ENCODE peak calls at places on chromosomes 13 and 19, in six cellular contexts. U is astrocyte of the cerebellum, P is cardiac fibroblast, C is progenitor cell of endocrine pancreas, A is neural crest cell, K is neural progenitor cell. M is an unnamed sample.
A peak's percentile ranks its signal among the peaks of the same experiment; 100 is the strongest.

GRCh38 chr19:14648506-14648905 is 26.1 kb downstream of the ADGRE3 start:
- DNase-seq in U (no peak), P (no peak), C (no peak), A (no peak), K (no peak), M (no peak)

GRCh38 chr19:50341091-50341564 is 12.0 kb upstream of the KCNC3 start:
- DNase-seq in U (no peak), P (no peak), C (no peak), A (no peak), K (no peak), M (no peak)

GRCh38 chr19:39390759-39391592 is at the start of the genes MED29 and PAF1:
- DNase-seq in U (peak; percentile 99), P (peak; percentile 100), C (peak; percentile 90), A (peak; percentile 83), K (peak; percentile 99), M (peak; percentile 100)

GRCh38 chr13:100529666-100530065 is 58.9 kb downstream of the GGACT start:
- DNase-seq in U (no peak), P (no peak), C (no peak), A (no peak), K (no peak), M (no peak)

GRCh38 chr19:38970664-38971532 is 4.6 kb downstream of the FBXO17 start:
- DNase-seq in U (no peak), P (peak; percentile 50), C (no peak), A (no peak), K (no peak), M (no peak)

GRCh38 chr19:6481541-6482342 is at the start of gene DENND1C:
- DNase-seq in U (no peak), P (peak; percentile 16), C (no peak), A (peak; percentile 53), K (peak; percentile 70), M (peak; percentile 27)

GRCh38 chr13:113023217-113023597 is 54.2 kb downstream of the MCF2L start:
- DNase-seq in U (no peak), P (peak; percentile 20), C (no peak), A (peak; percentile 58), K (no peak), M (no peak)

GRCh38 chr19:7665076-7665475 is 3.8 kb upstream of the RETN start:
- DNase-seq in U (no peak), P (peak; percentile 55), C (no peak), A (no peak), K (no peak), M (no peak)

GRCh38 chr19:6423499-6424189 is 967 bp downstream of the KHSRP start:
- DNase-seq in U (no peak), P (peak; percentile 60), C (no peak), A (peak; percentile 45), K (peak; percentile 75), M (peak; percentile 57)

GRCh38 chr13:52085416-52085815 is 43.5 kb downstream of the NEK5 start:
- DNase-seq in U (no peak), P (peak; percentile 78), C (no peak), A (no peak), K (no peak), M (peak; percentile 30)

GRCh38 chr19:18401580-18402112 is 4.2 kb upstream of the LRRC25 start:
- DNase-seq in U (no peak), P (peak; percentile 76), C (no peak), A (no peak), K (peak; percentile 57), M (peak; percentile 75)

GRCh38 chr19:8986296-8986695 is 23.9 kb downstream of the MUC16 start:
- DNase-seq in U (no peak), P (no peak), C (no peak), A (no peak), K (no peak), M (no peak)

GRCh38 chr19:39145180-39145953 is 19.8 kb downstream of the PAK4 start:
- DNase-seq in U (no peak), P (no peak), C (no peak), A (no peak), K (no peak), M (no peak)

GRCh38 chr13:111121421-111121820 is 6.3 kb downstream of the ARHGEF7 start:
- DNase-seq in U (no peak), P (no peak), C (no peak), A (no peak), K (no peak), M (no peak)

GRCh38 chr13:23697772-23698313 is 127.6 kb downstream of the TNFRSF19 start:
- DNase-seq in U (no peak), P (no peak), C (no peak), A (no peak), K (no peak), M (no peak)

GRCh38 chr13:107809125-107809524 is 406.2 kb downstream of the LIG4 start:
- DNase-seq in U (no peak), P (no peak), C (no peak), A (no peak), K (no peak), M (no peak)

GRCh38 chr19:47176071-47176626 is 45.5 kb downstream of the SAE1 start:
- DNase-seq in U (no peak), P (peak; percentile 82), C (no peak), A (no peak), K (no peak), M (peak; percentile 56)

GRCh38 chr13:20174656-20175405 is 14.0 kb upstream of the GJA3 start:
- DNase-seq in U (peak; percentile 68), P (peak; percentile 94), C (no peak), A (no peak), K (no peak), M (peak; percentile 97)

GRCh38 chr19:23946569-23946968 is 31.9 kb downstream of the ZNF726 start:
- DNase-seq in U (no peak), P (peak; percentile 14), C (no peak), A (no peak), K (no peak), M (no peak)

GRCh38 chr13:97307882-97308624 is 85.9 kb downstream of the MBNL2 start:
- DNase-seq in U (peak; percentile 85), P (peak; percentile 63), C (no peak), A (no peak), K (peak; percentile 50), M (peak; percentile 60)

GRCh38 chr19:29576761-29577661 is 29.1 kb upstream of the POP4 start:
- DNase-seq in U (no peak), P (peak; percentile 67), C (no peak), A (no peak), K (no peak), M (peak; percentile 13)

GRCh38 chr19:10467104-10467706 is 36.0 kb downstream of the KEAP1 start:
- DNase-seq in U (no peak), P (no peak), C (no peak), A (no peak), K (no peak), M (no peak)

GRCh38 chr19:10468133-10468532 is 35.0 kb downstream of the KEAP1 start:
- DNase-seq in U (no peak), P (no peak), C (no peak), A (no peak), K (peak; percentile 44), M (no peak)

GRCh38 chr19:10474962-10475451 is 28.1 kb downstream of the KEAP1 start:
- DNase-seq in U (no peak), P (no peak), C (no peak), A (no peak), K (no peak), M (no peak)

GRCh38 chr19:10473192-10473591 is 30.0 kb downstream of the KEAP1 start:
- DNase-seq in U (no peak), P (no peak), C (no peak), A (no peak), K (no peak), M (no peak)

DNA sequence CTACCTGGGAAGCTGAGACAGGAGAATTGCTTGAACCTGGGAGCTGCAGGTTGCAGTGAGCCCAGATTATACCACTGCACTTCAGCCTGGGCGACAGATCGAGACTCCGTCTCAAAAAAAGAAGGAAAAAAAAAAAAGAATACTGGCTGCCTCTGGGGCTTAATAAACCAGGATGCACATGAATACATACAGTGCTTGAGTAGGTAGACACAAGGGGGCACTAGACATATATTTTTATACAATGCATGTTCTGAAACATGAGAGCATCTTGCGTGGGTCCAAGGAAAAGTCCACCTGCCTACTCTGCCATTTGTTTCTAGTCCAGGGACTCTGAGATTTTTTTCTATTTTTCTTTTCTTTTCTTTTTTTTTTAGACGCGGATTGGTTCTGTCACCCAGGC is 31.2 kb downstream of the KEAP1 start:
- DNase-seq in U (no peak), P (peak; percentile 65), C (no peak), A (no peak), K (no peak), M (peak; percentile 53)
- TF ChIP-seq CTCF in U (peak; percentile 42), P (peak; percentile 49), C (peak; percentile 40), A (peak; percentile 61), K (peak; percentile 45), M (peak; percentile 41)

DNA sequence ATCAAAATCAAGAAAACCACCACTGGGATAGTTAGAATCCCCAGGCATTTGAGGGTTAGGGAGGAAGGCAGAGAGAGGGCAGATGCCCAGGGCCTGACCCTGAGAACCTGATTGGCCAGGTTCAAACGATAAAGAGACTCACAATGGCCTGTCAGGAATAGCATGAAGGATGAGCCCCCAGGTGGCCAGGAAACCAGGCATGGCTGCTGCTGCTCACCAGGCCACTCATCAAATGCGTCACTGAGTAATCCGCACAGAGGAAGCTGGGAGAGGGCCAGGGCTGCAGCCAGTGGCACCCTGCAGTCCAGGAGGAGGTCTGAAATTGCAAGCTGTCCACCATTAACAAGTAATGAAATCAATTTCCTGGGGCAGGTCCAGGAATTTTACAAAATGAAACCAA is 111.3 kb downstream of the KATNAL1 start:
- DNase-seq in U (peak; percentile 74), P (peak; percentile 12), C (no peak), A (no peak), K (peak; percentile 65), M (no peak)
- TF ChIP-seq CTCF in U (no peak), P (no peak), C (no peak), A (no peak), K (no peak), M (no peak)

DNA sequence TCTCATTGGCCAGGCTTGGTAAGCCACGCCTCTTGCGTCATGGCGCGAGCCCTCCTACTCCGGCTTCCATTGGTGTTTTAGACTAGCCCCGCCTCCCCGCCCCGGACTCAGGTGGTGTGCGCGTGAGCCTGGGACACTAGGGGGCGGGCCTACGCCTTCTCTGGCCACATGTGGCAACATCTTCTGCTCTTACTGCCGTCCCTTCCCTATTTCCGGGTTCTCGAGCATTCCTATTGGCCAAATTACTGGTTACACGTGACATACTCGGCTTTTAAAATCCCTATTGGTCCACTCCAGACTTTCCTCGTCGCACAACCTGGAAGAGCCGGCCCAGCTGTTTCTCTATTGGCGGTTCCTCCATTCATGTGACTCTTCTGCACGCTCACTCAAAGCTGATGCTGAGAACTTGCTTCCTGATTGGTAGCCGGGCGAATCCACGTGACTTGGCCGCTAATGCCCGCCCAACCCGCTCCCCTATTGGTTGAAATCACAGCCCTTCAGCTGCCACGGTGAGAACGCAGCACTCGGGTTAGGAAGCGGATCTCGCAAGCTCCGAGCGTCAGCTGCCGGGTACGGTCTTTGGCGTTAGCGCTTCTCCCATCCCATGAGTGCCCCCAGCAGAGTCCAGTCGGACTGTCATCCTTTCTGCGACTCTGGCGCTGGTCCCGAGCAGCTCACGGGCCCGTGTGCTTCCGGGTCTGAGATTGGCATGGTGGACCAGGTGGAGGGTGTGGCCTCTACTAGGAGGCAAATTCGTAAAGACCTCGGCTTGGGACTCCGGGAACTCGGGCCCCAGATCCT is at the start of gene BLOC1S3:
- DNase-seq in U (peak; percentile 100), P (peak; percentile 100), C (peak; percentile 99), A (peak; percentile 99), K (peak; percentile 100), M (peak; percentile 100)
- TF ChIP-seq CTCF in U (peak; percentile 35), P (no peak), C (peak; percentile 60), A (peak; percentile 66), K (peak; percentile 59), M (no peak)

DNA sequence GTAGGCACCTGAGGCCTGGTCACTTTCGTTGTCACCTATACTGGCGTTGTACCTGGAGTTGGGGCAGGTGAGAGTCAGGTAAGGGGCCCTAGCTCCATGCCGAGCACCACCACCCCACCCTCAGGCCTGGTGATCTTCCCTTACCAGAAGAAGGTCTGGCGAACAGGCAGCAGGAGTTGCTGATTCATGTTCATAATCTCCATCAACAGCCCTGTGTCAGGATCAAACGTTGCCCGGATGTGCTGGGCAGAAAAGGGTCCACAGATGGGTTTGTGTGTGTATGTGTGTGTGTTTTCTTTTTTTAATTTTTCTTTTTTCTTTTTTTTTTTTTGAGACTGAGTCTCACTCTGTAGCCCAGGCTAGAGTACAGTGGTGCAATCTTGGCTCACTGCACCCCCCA is 14.3 kb downstream of the MAN2B1 start:
- DNase-seq in U (no peak), P (no peak), C (no peak), A (no peak), K (no peak), M (no peak)
- TF ChIP-seq CTCF in U (no peak), P (no peak), C (no peak), A (no peak), K (no peak), M (no peak)

M was measured in MCF 10A.